ENCODE peak calls at places on chromosomes 5 and 9, in eight cellular contexts. O is stimulated activated CD8-positive, alpha-beta memory T cell treated with anti-CD3 and anti-CD28 coated beads, Interleukin-4, amount 100 ng/mL, for 24 hours; C is AG20443; Q is T-helper 1 cell; K is T-cell; A is Daoy; L is HTR-8/SVneo; S is sigmoid colon. X is an unnamed sample.

GRCh38 chr5:103371046-103371603 is 112.6 kb downstream of the MACIR start:
- DNase-seq in O (no peak), C (no peak), Q (no peak), K (no peak), A (no peak), L (no peak), S (no peak), X (no peak)

GRCh38 chr5:130715541-130715940 is 449.5 kb downstream of the HINT1 start:
- DNase-seq in O (no peak), C (no peak), Q (no peak), K (no peak), A (no peak), L (no peak), S (no peak), X (no peak)

GRCh38 chr5:64299805-64300204 is 134.2 kb downstream of the RNF180 start:
- DNase-seq in O (no peak), C (no peak), Q (no peak), K (no peak), A (peak), L (no peak), S (no peak), X (no peak)

GRCh38 chr5:64625678-64626077 is 64.6 kb upstream of the SHISAL2B start:
- DNase-seq in O (no peak), C (no peak), Q (no peak), K (no peak), A (no peak), L (no peak), S (no peak), X (no peak)

GRCh38 chr9:82124090-82124489 is 135.5 kb downstream of the SPATA31D1 start:
- DNase-seq in O (no peak), C (peak), Q (no peak), K (no peak), A (peak), L (peak), S (no peak), X (no peak)

GRCh38 chr5:98308960-98309359 is 464.5 kb upstream of the RGMB start:
- DNase-seq in O (no peak), C (no peak), Q (no peak), K (no peak), A (peak), L (no peak), S (no peak), X (no peak)

GRCh38 chr5:166781729-166782128 is 1509.7 kb upstream of the WWC1 start:
- DNase-seq in O (no peak), C (no peak), Q (no peak), K (no peak), A (no peak), L (no peak), S (no peak), X (no peak)

GRCh38 chr9:133048595-133048994 is 13.2 kb upstream of the CEL start:
- DNase-seq in O (no peak), C (peak), Q (no peak), K (no peak), A (peak), L (peak), S (no peak), X (no peak)

GRCh38 chr5:100516285-100516684 is 18.9 kb upstream of the FAM174A start:
- DNase-seq in O (no peak), C (no peak), Q (no peak), K (no peak), A (no peak), L (no peak), S (no peak), X (no peak)

GRCh38 chr5:145619806-145620205 is 215.3 kb downstream of the PRELID2 start:
- DNase-seq in O (no peak), C (peak), Q (no peak), K (no peak), A (no peak), L (no peak), S (no peak), X (no peak)

GRCh38 chr5:3186711-3187450 is 408.8 kb upstream of the IRX1 start:
- DNase-seq in O (no peak), C (no peak), Q (no peak), K (no peak), A (no peak), L (no peak), S (no peak), X (no peak)

X was measured in posterior vena cava.